ENCODE peak calls at places on chromosomes 4 and X, in five cellular contexts. C is M059J; J is NCI-H1092; K is mesendoderm; H is CD8-positive, alpha-beta memory T cell. S is an unnamed sample.

GRCh38 chr4:163484906-163485305 is 9.6 kb upstream of the TMA16 start:
- DNase-seq in K (peak), C (peak), H (peak), J (peak), S (peak)

GRCh38 chr4:138078751-138079150 is 163.4 kb downstream of the SLC7A11 start:
- DNase-seq in J (no peak), C (no peak), K (no peak), H (no peak), S (no peak)

GRCh38 chrX:124421898-124422622 is 75.7 kb downstream of the SH2D1A start:
- DNase-seq in K (peak), J (no peak), H (no peak), C (peak), S (no peak)

GRCh38 chr4:26273308-26273980 is 47.4 kb upstream of the RBPJ start:
- DNase-seq in C (no peak), H (no peak), J (no peak), K (peak), S (no peak)

GRCh38 chr4:102318526-102318925 is 26.8 kb downstream of the SLC39A8 start:
- DNase-seq in J (no peak), H (no peak), C (no peak), K (no peak), S (no peak)

GRCh38 chr4:182831376-182831775 is 85.8 kb downstream of the DCTD start:
- DNase-seq in C (no peak), K (no peak), H (no peak), J (no peak), S (no peak)

GRCh38 chrX:8738588-8739189 is 6.8 kb upstream of the ANOS1 start:
- DNase-seq in K (peak), H (no peak), J (peak), C (peak), S (peak)

GRCh38 chr4:79232555-79232954 is 93.3 kb downstream of the NAA11 start:
- DNase-seq in C (no peak), K (no peak), J (no peak), H (no peak), S (no peak)

GRCh38 chrX:107845625-107846024 is 20.0 kb downstream of the MID2 start:
- DNase-seq in J (no peak), C (no peak), H (no peak), K (peak), S (no peak)

GRCh38 chr4:108830509-108831244 is 67.8 kb upstream of the ETNPPL start:
- DNase-seq in K (peak), J (peak), C (no peak), H (no peak), S (no peak)

GRCh38 chrX:153727108-153727931 is 2.7 kb downstream of the ABCD1 start:
- DNase-seq in H (no peak), C (peak), J (peak), K (peak), S (no peak)

GRCh38 chr4:8836664-8837171 is 34.9 kb downstream of the HMX1 start:
- DNase-seq in J (no peak), H (no peak), C (no peak), K (no peak), S (no peak)

GRCh38 chr4:53654300-53654758 is 63.0 kb upstream of the LNX1 start:
- DNase-seq in K (no peak), J (peak), C (peak), H (no peak), S (no peak)

S was measured in NCI-H526 treated with DMSO at 0.1 percent for 48 hours.